ENCODE peak calls at places on chromosome 17, in six cellular contexts. K is stomach, D is adrenal gland, B is heart left ventricle, C is esophagus muscularis mucosa, S is tibial nerve. Y is an unnamed sample.

GRCh38 chr17:19304209-19304608 is 58.3 kb downstream of the B9D1 start:
- DNase-seq in K (peak), D (peak), B (peak), C (no peak), S (peak), Y (peak)

GRCh38 chr17:13385481-13385907 is 216.2 kb downstream of the HS3ST3A1 start:
- DNase-seq in K (no peak), D (no peak), B (no peak), C (no peak), S (peak), Y (no peak)

GRCh38 chr17:32015245-32016013 is 8.2 kb downstream of the LRRC37B start:
- DNase-seq in K (no peak), D (no peak), B (no peak), C (no peak), S (no peak), Y (peak)

GRCh38 chr17:82924812-82925211 is 85.0 kb upstream of the ZNF750 start:
- DNase-seq in K (no peak), D (no peak), B (peak), C (no peak), S (no peak), Y (no peak)

GRCh38 chr17:180380-181212 is 854 bp downstream of the DOC2B start:
- DNase-seq in K (no peak), D (no peak), B (peak), C (no peak), S (no peak), Y (no peak)

GRCh38 chr17:56777859-56778258 is 55.9 kb downstream of the C17orf67 start:
- DNase-seq in K (no peak), D (no peak), B (no peak), C (no peak), S (no peak), Y (peak)

GRCh38 chr17:73342057-73342522 is 30.3 kb upstream of the CDC42EP4 start:
- DNase-seq in K (peak), D (peak), B (peak), C (no peak), S (peak), Y (peak)

GRCh38 chr17:83181991-83182619 is 102.7 kb downstream of the METRNL start:
- DNase-seq in K (no peak), D (no peak), B (no peak), C (peak), S (peak), Y (no peak)

GRCh38 chr17:18043491-18043890 is 4.3 kb downstream of the GID4 start:
- DNase-seq in K (no peak), D (no peak), B (no peak), C (no peak), S (no peak), Y (no peak)

GRCh38 chr17:39485555-39485954 is 24.3 kb downstream of the CDK12 start:
- DNase-seq in K (no peak), D (no peak), B (no peak), C (no peak), S (no peak), Y (peak)

GRCh38 chr17:72409405-72410002 is 288.7 kb downstream of the SOX9 start:
- DNase-seq in K (no peak), D (no peak), B (no peak), C (no peak), S (no peak), Y (no peak)

GRCh38 chr17:1158879-1159278 is 20.9 kb downstream of the ABR start:
- DNase-seq in K (no peak), D (no peak), B (no peak), C (no peak), S (no peak), Y (no peak)

GRCh38 chr17:51188321-51188853 is 22.2 kb downstream of the NME2 start:
- DNase-seq in K (no peak), D (no peak), B (no peak), C (no peak), S (no peak), Y (no peak)

GRCh38 chr17:69592692-69593350 is 178.3 kb downstream of the MAP2K6 start:
- DNase-seq in K (no peak), D (no peak), B (no peak), C (no peak), S (no peak), Y (no peak)

GRCh38 chr17:14622622-14623101 is 321.8 kb downstream of the HS3ST3B1 start:
- DNase-seq in K (no peak), D (no peak), B (no peak), C (no peak), S (no peak), Y (no peak)

GRCh38 chr17:64413505-64413904 is 22.8 kb upstream of the PECAM1 start:
- DNase-seq in K (no peak), D (no peak), B (no peak), C (no peak), S (no peak), Y (no peak)

GRCh38 chr17:64070213-64070612 is 49.8 kb upstream of the ICAM2 start:
- DNase-seq in K (no peak), D (no peak), B (no peak), C (no peak), S (no peak), Y (no peak)

GRCh38 chr17:60390881-60391418 is 983 bp downstream of the USP32 start:
- DNase-seq in K (peak), D (peak), B (peak), C (peak), S (peak), Y (peak)

GRCh38 chr17:57293077-57293476 is 36.8 kb downstream of the MSI2 start:
- DNase-seq in K (no peak), D (no peak), B (peak), C (no peak), S (no peak), Y (no peak)

GRCh38 chr17:36105718-36106117 is 2.1 kb downstream of the CCL4 start:
- DNase-seq in K (no peak), D (no peak), B (no peak), C (no peak), S (no peak), Y (no peak)

GRCh38 chr17:76467809-76468633 is 618 bp downstream of the AANAT start:
- DNase-seq in K (no peak), D (no peak), B (no peak), C (no peak), S (no peak), Y (no peak)

GRCh38 chr17:19248923-19249574 is 11.9 kb downstream of the EPN2 start:
- DNase-seq in K (no peak), D (peak), B (peak), C (no peak), S (no peak), Y (peak)

GRCh38 chr17:54948380-54948779 is 20.1 kb downstream of the COX11 start:
- DNase-seq in K (no peak), D (no peak), B (no peak), C (no peak), S (no peak), Y (no peak)

GRCh38 chr17:82745524-82745923 is 6.3 kb upstream of the TBCD start:
- DNase-seq in K (no peak), D (no peak), B (no peak), C (no peak), S (no peak), Y (no peak)

GRCh38 chr17:46154151-46154816 is 38.9 kb downstream of the KANSL1 start:
- DNase-seq in K (no peak), D (no peak), B (no peak), C (no peak), S (no peak), Y (no peak)

GRCh38 chr17:57874434-57875108 is 24.7 kb upstream of the MRPS23 start:
- DNase-seq in K (no peak), D (peak), B (peak), C (no peak), S (peak), Y (peak)

GRCh38 chr17:16529906-16530305 is 37.9 kb upstream of the LRRC75A start:
- DNase-seq in K (no peak), D (no peak), B (no peak), C (no peak), S (no peak), Y (no peak)

GRCh38 chr17:80036715-80037477 is 454 bp downstream of the CCDC40 start:
- DNase-seq in K (no peak), D (peak), B (peak), C (no peak), S (no peak), Y (no peak)

GRCh38 chr17:330993-331701 is 21.5 kb downstream of the RPH3AL start:
- DNase-seq in K (no peak), D (peak), B (peak), C (no peak), S (no peak), Y (peak)

GRCh38 chr17:83086197-83086880 is 6.9 kb downstream of the METRNL start:
- DNase-seq in K (no peak), D (no peak), B (no peak), C (no peak), S (no peak), Y (no peak)

GRCh38 chr17:36722121-36722902 is 120.9 kb downstream of the MRM1 start:
- DNase-seq in K (peak), D (peak), B (peak), C (no peak), S (no peak), Y (no peak)

GRCh38 chr17:7216242-7217112 is 3.2 kb downstream of the DLG4 start:
- DNase-seq in K (no peak), D (no peak), B (peak), C (no peak), S (no peak), Y (no peak)

GRCh38 chr17:41824086-41824485 is 11.3 kb downstream of the FKBP10 start:
- DNase-seq in K (no peak), D (no peak), B (no peak), C (no peak), S (no peak), Y (no peak)

GRCh38 chr17:41825175-41825845 is 10.7 kb downstream of the NT5C3B start:
- DNase-seq in K (no peak), D (no peak), B (no peak), C (no peak), S (no peak), Y (no peak)

GRCh38 chr17:41822216-41823140 is 9.7 kb downstream of the FKBP10 start:
- DNase-seq in K (no peak), D (no peak), B (no peak), C (no peak), S (no peak), Y (no peak)

GRCh38 chr17:41823141-41823524 is 10.3 kb downstream of the FKBP10 start:
- DNase-seq in K (no peak), D (no peak), B (no peak), C (no peak), S (no peak), Y (no peak)

DNA sequence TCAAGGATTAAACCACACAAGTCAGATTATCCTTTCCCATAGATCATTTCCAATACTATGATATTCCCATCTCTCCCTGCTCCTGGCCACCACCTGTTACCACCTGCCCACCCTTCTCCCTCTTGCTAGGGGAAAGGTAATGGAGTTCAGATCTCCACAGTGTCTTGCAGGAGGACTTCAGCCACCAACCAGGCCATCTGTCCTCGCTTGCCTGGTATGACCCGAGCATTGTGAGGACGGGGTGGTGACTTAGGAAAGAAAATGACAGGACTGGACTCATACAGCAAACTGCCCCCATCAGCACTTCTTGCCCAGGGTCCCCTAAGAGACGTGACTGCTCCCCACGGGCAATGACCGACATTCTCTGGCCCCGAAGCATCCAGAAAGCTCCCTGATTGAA is 10.8 kb downstream of the FKBP10 start:
- DNase-seq in K (no peak), D (no peak), B (no peak), C (no peak), S (no peak), Y (no peak)
- TF ChIP-seq POLR2A in K (no peak), D (no peak), B (no peak), C (no peak), S (no peak), Y (no peak)

DNA sequence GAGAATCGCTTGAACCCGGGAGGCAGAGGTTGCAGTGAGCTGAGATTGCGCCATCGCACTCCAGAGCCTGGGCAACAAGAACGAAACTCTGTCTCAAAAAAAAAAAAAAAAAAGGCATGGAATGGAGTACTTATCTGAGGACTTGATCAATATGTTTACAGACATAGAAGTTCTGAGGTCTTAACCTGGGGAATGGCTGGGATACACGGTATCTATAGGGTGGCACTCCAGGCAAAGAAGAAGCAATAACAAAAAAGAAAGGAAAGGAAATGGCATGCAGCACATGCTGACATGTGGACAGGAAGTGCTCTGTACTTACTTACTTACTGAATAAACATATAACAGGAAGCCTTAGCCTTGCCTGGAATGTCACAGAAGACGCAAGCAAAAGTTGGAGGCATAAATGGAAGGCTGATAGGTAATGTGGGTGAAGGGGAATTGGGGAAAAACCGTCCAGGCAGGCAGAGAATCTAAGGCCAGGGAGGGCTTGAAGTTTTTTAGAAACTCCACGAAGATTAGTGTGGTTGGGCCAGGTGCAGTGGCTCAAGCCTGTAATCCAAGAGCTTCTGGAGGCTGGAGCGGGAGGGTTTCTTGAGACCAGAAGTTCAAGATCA is 10.1 kb upstream of the SPOP start:
- DNase-seq in K (no peak), D (no peak), B (no peak), C (no peak), S (no peak), Y (no peak)
- TF ChIP-seq POLR2A in K (no peak), D (no peak), B (no peak), C (no peak), S (no peak), Y (no peak)

GRCh38 chr17:28368306-28368831 is 1.7 kb downstream of the VTN start:
- DNase-seq in K (no peak), D (no peak), B (no peak), C (no peak), S (no peak), Y (no peak)
- TF ChIP-seq POLR2A in K (no peak), D (no peak), B (no peak), C (no peak), S (no peak), Y (no peak)

GRCh38 chr17:59037960-59038359 is 68.7 kb downstream of the TRIM37 start:
- DNase-seq in K (no peak), D (no peak), B (no peak), C (no peak), S (no peak), Y (no peak)

GRCh38 chr17:59038734-59039133 is 67.9 kb downstream of the TRIM37 start:
- DNase-seq in K (no peak), D (peak), B (no peak), C (no peak), S (no peak), Y (no peak)
- TF ChIP-seq POLR2A in K (no peak), D (no peak), B (no peak), C (no peak), S (no peak), Y (no peak)

GRCh38 chr17:28896884-28897768 is at the start of gene FLOT2:
- DNase-seq in K (peak), D (peak), B (peak), C (peak), S (peak), Y (peak)
- TF ChIP-seq POLR2A in K (no peak), D (peak), B (peak), C (peak), S (peak), Y (peak)

GRCh38 chr17:21268596-21269188 is 15.5 kb upstream of the NATD1 start:
- DNase-seq in K (no peak), D (no peak), B (no peak), C (no peak), S (no peak), Y (no peak)

GRCh38 chr17:21272250-21272649 is 12.3 kb upstream of the MAP2K3 start:
- DNase-seq in K (no peak), D (no peak), B (no peak), C (no peak), S (no peak), Y (no peak)

GRCh38 chr17:21275047-21275578 is 9.4 kb upstream of the MAP2K3 start:
- DNase-seq in K (no peak), D (no peak), B (no peak), C (no peak), S (no peak), Y (peak)

GRCh38 chr17:21272881-21273839 is 11.4 kb upstream of the MAP2K3 start:
- DNase-seq in K (peak), D (no peak), B (no peak), C (no peak), S (no peak), Y (no peak)

DNA sequence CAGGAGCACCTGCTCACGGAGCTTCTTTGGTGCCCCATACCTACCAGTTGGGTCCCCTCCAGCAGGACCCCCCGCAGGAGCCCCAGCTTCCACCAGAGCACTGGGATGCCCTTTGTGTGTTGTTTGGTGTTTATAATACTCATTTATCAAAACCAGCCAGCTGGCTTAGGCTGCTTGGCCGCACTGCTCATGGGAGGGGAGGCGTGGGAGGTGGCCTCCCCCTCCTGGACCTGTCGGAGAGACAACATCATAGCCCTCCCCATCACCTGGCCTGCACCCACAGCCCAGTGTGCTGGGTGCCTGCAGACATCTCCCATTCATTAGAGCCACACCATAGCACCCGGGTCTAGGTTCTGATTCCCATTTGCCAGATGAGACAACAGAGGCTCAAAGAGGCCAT is 12.7 kb upstream of the MAP2K3 start:
- DNase-seq in K (no peak), D (no peak), B (no peak), C (no peak), S (no peak), Y (no peak)
- TF ChIP-seq POLR2A in K (no peak), D (no peak), B (no peak), C (no peak), S (no peak), Y (no peak)

GRCh38 chr17:8630227-8630801 is at the start of gene MYH10:
- DNase-seq in K (no peak), D (peak), B (peak), C (no peak), S (no peak), Y (no peak)
- TF ChIP-seq POLR2A in K (no peak), D (peak), B (no peak), C (no peak), S (peak), Y (peak)

GRCh38 chr17:81518785-81519283 is 6.2 kb upstream of the ACTG1 start:
- DNase-seq in K (peak), D (no peak), B (peak), C (no peak), S (no peak), Y (no peak)
- TF ChIP-seq POLR2A in K (no peak), D (no peak), B (no peak), C (no peak), S (no peak), Y (no peak)

GRCh38 chr17:44122825-44123355 is 551 bp downstream of the HDAC5 start:
- DNase-seq in K (no peak), D (no peak), B (no peak), C (no peak), S (no peak), Y (no peak)

GRCh38 chr17:44121206-44121605 is 2.2 kb downstream of the HDAC5 start:
- DNase-seq in K (no peak), D (no peak), B (no peak), C (no peak), S (no peak), Y (no peak)

GRCh38 chr17:44121997-44122824 is 1.2 kb downstream of the HDAC5 start:
- DNase-seq in K (no peak), D (no peak), B (no peak), C (no peak), S (no peak), Y (no peak)

GRCh38 chr17:44124118-44124438 is 637 bp upstream of the HDAC5 start:
- DNase-seq in K (no peak), D (no peak), B (no peak), C (no peak), S (no peak), Y (no peak)

GRCh38 chr17:44123356-44124117 is at the start of gene HDAC5:
- DNase-seq in K (peak), D (peak), B (peak), C (peak), S (peak), Y (peak)
- TF ChIP-seq POLR2A in K (no peak), D (no peak), B (peak), C (no peak), S (peak), Y (peak)

GRCh38 chr17:67376892-67377726 is at the start of gene PITPNC1:
- DNase-seq in K (peak), D (peak), B (peak), C (peak), S (peak), Y (peak)

GRCh38 chr17:67378444-67379250 is 1.6 kb downstream of the PITPNC1 start:
- DNase-seq in K (peak), D (peak), B (peak), C (peak), S (peak), Y (peak)

GRCh38 chr17:67376509-67376891 is 581 bp upstream of the PITPNC1 start:
- DNase-seq in K (peak), D (peak), B (no peak), C (no peak), S (peak), Y (no peak)

GRCh38 chr17:67379251-67379630 is 2.2 kb downstream of the PITPNC1 start:
- DNase-seq in K (no peak), D (no peak), B (no peak), C (no peak), S (no peak), Y (no peak)

DNA sequence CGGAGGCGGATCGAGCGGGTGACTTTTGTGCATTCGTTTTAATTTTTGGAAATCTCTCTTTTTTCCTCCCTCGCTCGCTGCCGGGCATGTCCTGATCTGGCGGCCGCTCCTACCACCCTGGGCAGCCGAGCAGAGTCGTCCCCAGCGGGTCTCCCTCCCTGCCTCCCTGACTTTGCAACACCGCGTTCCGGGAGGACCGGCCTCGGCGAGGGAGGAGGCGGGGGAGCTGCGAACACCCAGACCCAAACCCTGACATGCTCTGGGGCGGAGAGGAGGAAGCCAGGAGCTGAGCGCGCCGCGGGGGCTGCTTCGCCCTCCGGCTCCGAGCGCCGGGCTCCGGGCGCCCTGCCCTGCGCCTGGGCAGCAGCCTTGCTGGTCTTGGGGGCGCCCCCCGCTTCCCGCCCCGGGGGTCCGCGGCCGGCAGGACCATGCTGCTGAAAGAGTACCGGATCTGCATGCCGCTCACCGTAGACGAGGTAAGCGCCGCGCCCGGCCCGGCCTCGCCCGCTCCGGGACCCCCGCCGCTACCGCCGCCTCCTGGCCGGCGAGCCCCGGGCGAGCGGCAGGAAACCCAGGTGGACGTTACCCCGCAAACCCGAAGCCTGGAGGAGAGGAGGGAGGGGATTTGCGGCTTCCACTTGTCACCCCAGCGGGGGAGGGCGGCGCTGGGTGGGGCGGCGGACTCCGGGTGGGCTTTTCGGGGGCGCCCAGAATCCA is 804 bp downstream of the PITPNC1 start:
- DNase-seq in K (peak), D (peak), B (peak), C (no peak), S (no peak), Y (peak)
- TF ChIP-seq POLR2A in K (no peak), D (no peak), B (no peak), C (no peak), S (no peak), Y (no peak)